ENCODE peak calls at places on chromosomes 4 and X, in five cellular contexts. H is epithelial cell of esophagus; M is RWPE2; Q is activated CD8-positive, alpha-beta T cell treated with anti-CD3 and anti-CD28 coated beads for 36 hours; V is osteocyte. K is an unnamed sample.

GRCh38 chr4:94274912-94275311 is 67.2 kb downstream of the SMARCAD1 start:
- DNase-seq in H (no peak), M (no peak), Q (no peak), V (no peak), K (no peak)

GRCh38 chr4:72767903-72768817 is 199.1 kb upstream of the ADAMTS3 start:
- DNase-seq in H (peak), M (no peak), Q (no peak), V (no peak), K (no peak)

GRCh38 chr4:86967798-86968197 is 33.0 kb downstream of the AFF1 start:
- DNase-seq in H (peak), M (no peak), Q (no peak), V (no peak), K (no peak)

GRCh38 chr4:171813195-171813955 is at the start of gene GALNTL6:
- DNase-seq in H (peak), M (peak), Q (no peak), V (no peak), K (peak)

GRCh38 chr4:54941994-54942552 is 183.3 kb downstream of the KDR start:
- DNase-seq in H (no peak), M (no peak), Q (peak), V (no peak), K (no peak)

GRCh38 chr4:96429657-96430056 is 589.8 kb downstream of the PDHA2 start:
- DNase-seq in H (no peak), M (no peak), Q (no peak), V (no peak), K (no peak)

GRCh38 chr4:145804134-145804533 is 124.2 kb downstream of the C4orf51 start:
- DNase-seq in H (peak), M (no peak), Q (no peak), V (no peak), K (no peak)

GRCh38 chr4:81366786-81367185 is 104.9 kb downstream of the RASGEF1B start:
- DNase-seq in H (no peak), M (no peak), Q (no peak), V (no peak), K (no peak)

GRCh38 chr4:162265802-162266201 is 102.0 kb upstream of the FSTL5 start:
- DNase-seq in H (no peak), M (no peak), Q (no peak), V (no peak), K (no peak)

GRCh38 chr4:139279723-139280620 is at the start of gene MGARP:
- DNase-seq in H (peak), M (peak), Q (peak), V (peak), K (no peak)

GRCh38 chrX:51148848-51149247 is 183.8 kb upstream of the NUDT10 start:
- DNase-seq in H (peak), M (no peak), Q (no peak), V (no peak), K (no peak)

GRCh38 chrX:153052534-153052933 is 3.7 kb upstream of the PNMA3 start:
- DNase-seq in H (no peak), M (no peak), Q (no peak), V (no peak), K (no peak)

GRCh38 chr4:120919358-120919757 is 3.2 kb downstream of the PRDM5 start:
- DNase-seq in H (peak), M (no peak), Q (no peak), V (no peak), K (no peak)

GRCh38 chrX:18151157-18151556 is 69.5 kb downstream of the BEND2 start:
- DNase-seq in H (no peak), M (no peak), Q (no peak), V (no peak), K (no peak)

GRCh38 chrX:153495362-153495751 is 577 bp downstream of the BGN start:
- DNase-seq in H (peak), M (no peak), Q (no peak), V (no peak), K (no peak)

GRCh38 chrX:154457491-154458115 is 478 bp upstream of the PLXNA3 start:
- DNase-seq in H (peak), M (no peak), Q (peak), V (no peak), K (no peak)

GRCh38 chrX:112852850-112853249 is 12.2 kb upstream of the AMOT start:
- DNase-seq in H (no peak), M (no peak), Q (no peak), V (no peak), K (no peak)

GRCh38 chrX:100685997-100686305 is 42.0 kb downstream of the SRPX2 start:
- DNase-seq in H (no peak), M (no peak), Q (no peak), V (no peak), K (no peak)
- TF ChIP-seq CTCF in H (no peak), M (peak), Q (no peak), V (no peak), K (peak)

DNA sequence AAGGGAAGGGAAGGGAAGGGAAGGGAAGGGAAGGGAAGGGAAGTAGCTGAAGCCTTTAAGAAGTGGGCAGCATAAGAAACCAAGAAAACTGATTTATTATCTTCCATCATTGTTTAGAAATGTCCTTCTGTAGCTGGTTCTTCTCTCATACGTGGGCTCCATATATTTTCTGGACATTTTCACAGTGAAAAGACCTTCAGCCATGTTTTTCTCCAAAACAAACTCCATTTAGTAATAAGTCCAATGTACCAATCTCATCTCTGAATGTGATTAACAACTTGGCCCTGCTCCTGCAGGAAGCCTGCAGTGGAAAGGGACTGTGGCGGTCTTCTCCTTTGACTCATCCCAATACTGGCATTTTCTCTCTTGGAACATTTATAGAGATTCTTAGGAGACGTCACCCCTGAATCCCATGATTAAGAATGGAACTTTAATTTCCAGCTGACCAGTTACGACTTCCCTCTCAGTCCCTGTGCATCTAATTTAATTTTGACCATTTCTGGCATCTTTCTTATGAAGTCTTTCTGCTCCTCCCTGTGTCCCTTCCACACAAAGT is 96.6 kb upstream of the GUCY1A1 start:
- DNase-seq in H (no peak), M (no peak), Q (no peak), V (no peak), K (no peak)
- TF ChIP-seq CTCF in H (no peak), M (no peak), Q (no peak), V (no peak), K (no peak)

GRCh38 chr4:46927201-46927600 is 18.2 kb upstream of the COX7B2 start:
- DNase-seq in H (no peak), M (no peak), Q (no peak), V (no peak), K (no peak)

GRCh38 chr4:46930866-46931265 is 21.8 kb upstream of the COX7B2 start:
- DNase-seq in H (no peak), M (no peak), Q (no peak), V (no peak), K (no peak)

GRCh38 chr4:46933686-46934085 is 24.6 kb upstream of the COX7B2 start:
- DNase-seq in H (peak), M (no peak), Q (no peak), V (no peak), K (no peak)

GRCh38 chr4:46934731-46935130 is 25.7 kb upstream of the COX7B2 start:
- DNase-seq in H (no peak), M (no peak), Q (no peak), V (no peak), K (no peak)

DNA sequence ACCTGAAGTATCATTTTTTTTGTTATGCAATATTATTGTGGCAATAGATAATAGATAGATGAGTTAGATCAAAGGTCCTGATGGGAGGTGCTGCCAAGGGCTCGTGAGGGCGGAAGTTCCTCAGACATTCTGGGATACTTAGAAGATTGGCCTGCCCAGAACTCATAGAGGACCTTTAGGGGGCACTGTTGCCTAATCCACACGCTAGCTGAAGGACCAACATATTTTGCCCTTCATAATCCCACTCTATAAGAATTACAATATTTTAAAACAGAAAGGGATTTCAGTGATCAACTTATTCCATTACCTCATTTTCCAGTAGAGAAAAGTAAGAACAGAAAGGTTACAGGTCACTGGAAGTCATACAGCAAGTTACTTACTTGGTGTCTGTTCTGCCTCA is 22.9 kb upstream of the COX7B2 start:
- DNase-seq in H (peak), M (no peak), Q (peak), V (no peak), K (no peak)
- TF ChIP-seq CTCF in H (peak), M (peak), Q (peak), V (peak), K (peak)

DNA sequence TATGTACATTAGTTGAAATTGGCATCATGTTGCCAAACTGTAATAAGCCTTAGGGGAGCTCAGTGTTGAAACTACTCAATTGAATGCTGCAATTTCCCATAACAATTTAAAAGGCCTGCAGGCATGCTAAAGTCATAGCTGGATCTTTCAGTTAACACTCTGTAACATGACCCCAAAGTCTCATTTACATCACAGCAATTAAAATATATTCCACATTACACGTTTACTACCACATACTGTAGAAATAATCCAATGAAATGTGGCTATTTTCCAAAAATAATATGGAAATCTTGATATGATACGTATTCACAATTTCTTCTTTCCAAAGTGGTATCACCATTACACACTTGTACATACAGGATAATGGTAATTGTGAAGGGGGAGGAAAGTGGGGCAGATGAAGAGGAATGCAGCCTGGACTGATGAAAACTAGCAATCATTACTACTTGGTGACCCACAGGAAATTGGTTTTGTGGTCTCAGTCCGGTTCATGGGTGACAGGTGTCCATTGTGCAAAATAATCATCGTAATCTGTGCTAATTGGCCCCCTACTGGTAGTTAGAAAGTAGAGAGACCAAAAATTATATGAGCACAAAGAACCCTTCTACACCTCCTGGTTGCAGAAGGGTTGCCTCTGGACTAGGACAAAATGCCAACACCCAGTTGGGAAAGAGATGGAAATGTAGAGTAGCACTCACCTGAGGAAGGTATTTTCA is 63.7 kb downstream of the TENM3 start:
- DNase-seq in H (peak), M (no peak), Q (no peak), V (no peak), K (no peak)
- TF ChIP-seq CTCF in H (peak), M (peak), Q (no peak), V (peak), K (peak)

DNA sequence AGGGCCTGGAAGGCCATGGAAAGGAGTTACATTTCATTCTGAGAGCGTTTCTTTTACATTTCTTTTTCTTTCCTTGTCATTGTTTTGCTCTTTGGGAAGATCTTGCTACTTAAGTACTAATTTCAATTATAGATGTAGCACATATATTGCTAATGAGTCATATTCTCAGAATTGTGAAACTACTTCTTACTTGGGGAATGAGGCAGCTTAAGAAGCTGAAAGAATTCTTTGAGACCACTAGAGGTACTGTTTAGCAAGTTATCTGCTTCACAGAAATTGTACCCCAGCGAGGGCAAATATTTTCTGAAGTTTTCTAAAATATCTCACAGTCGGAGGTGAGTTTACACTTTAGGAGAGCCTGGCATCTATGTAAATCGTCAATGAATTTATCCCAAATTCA is 100.6 kb downstream of the AFF2 start:
- DNase-seq in H (peak), M (no peak), Q (no peak), V (no peak), K (no peak)
- TF ChIP-seq CTCF in H (no peak), M (no peak), Q (no peak), V (no peak), K (no peak)

DNA sequence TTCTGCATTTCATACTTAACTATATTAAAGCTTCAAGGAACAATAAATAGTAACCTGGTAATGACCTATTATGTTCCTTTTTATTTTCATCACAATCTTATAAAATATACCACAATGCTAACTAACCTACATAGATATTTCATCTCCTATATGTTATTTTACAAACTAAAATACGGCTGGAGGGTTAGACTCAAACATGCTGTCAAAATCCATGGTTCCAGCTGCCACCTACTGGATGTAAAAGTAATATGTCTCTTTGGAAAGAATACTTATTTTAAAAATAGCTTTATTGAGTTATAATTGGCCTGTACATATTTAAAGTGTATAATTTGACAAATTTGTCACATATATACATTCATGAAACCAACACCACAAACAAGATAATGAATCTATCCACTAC is 15.0 kb downstream of the RGN start:
- DNase-seq in H (peak), M (no peak), Q (peak), V (no peak), K (no peak)
- TF ChIP-seq CTCF in H (peak), M (peak), Q (no peak), V (peak), K (peak)